ENCODE peak calls at places on chromosomes 5 and 9, in six cellular contexts. Y is heart right ventricle, U is adrenal gland, B is choroid plexus epithelial cell, O is stomach, G is coronary artery. E is an unnamed sample.

GRCh38 chr9:126506361-126507317 is 107.1 kb upstream of the LMX1B start:
- DNase-seq in Y (no peak), U (no peak), B (no peak), O (no peak), G (no peak), E (no peak)

GRCh38 chr5:97750576-97750975 is 567.5 kb upstream of the RIOK2 start:
- DNase-seq in Y (no peak), U (no peak), B (peak; percentile 36), O (no peak), G (no peak), E (no peak)

GRCh38 chr5:54766748-54767147 is 218.6 kb downstream of the ESM1 start:
- DNase-seq in Y (no peak), U (no peak), B (no peak), O (no peak), G (no peak), E (no peak)

GRCh38 chr5:142881727-142882126 is 111.5 kb downstream of the ARHGAP26 start:
- DNase-seq in Y (no peak), U (no peak), B (no peak), O (no peak), G (peak; percentile 71), E (no peak)

GRCh38 chr9:100933656-100934055 is 94.9 kb upstream of the PLPPR1 start:
- DNase-seq in Y (no peak), U (no peak), B (peak; percentile 5), O (no peak), G (no peak), E (no peak)

GRCh38 chr5:982377-983237 is 26.0 kb upstream of the NKD2 start:
- DNase-seq in Y (peak; percentile 3), U (no peak), B (no peak), O (no peak), G (no peak), E (no peak)

GRCh38 chr5:54580997-54581741 is 63.6 kb downstream of the SNX18 start:
- DNase-seq in Y (no peak), U (no peak), B (no peak), O (no peak), G (no peak), E (no peak)

GRCh38 chr9:132744881-132745761 is 74.9 kb downstream of the GTF3C4 start:
- DNase-seq in Y (no peak), U (no peak), B (no peak), O (no peak), G (peak; percentile 57), E (no peak)

GRCh38 chr5:112757468-112758208 is 20.0 kb downstream of the APC start:
- DNase-seq in Y (no peak), U (no peak), B (peak; percentile 82), O (no peak), G (no peak), E (no peak)

GRCh38 chr5:24735284-24735683 is 90.5 kb upstream of the CDH10 start:
- DNase-seq in Y (no peak), U (no peak), B (no peak), O (no peak), G (no peak), E (no peak)

GRCh38 chr9:104958756-104959155 is 30.8 kb upstream of the ABCA1 start:
- DNase-seq in Y (no peak), U (no peak), B (peak; percentile 55), O (no peak), G (no peak), E (no peak)

GRCh38 chr5:174448041-174448440 is 276.3 kb upstream of the MSX2 start:
- DNase-seq in Y (no peak), U (no peak), B (no peak), O (no peak), G (no peak), E (no peak)

GRCh38 chr5:116455061-116455460 is 119.6 kb downstream of the SEMA6A start:
- DNase-seq in Y (no peak), U (no peak), B (peak; percentile 39), O (no peak), G (no peak), E (no peak)

GRCh38 chr5:756865-757345 is 27.6 kb downstream of the ZDHHC11B start:
- DNase-seq in Y (peak; percentile 82), U (no peak), B (no peak), O (peak; percentile 64), G (peak; percentile 78), E (peak; percentile 87)

GRCh38 chr5:124906339-124907097 is 160.1 kb upstream of the ZNF608 start:
- DNase-seq in Y (peak; percentile 88), U (peak; percentile 75), B (peak; percentile 85), O (peak; percentile 62), G (peak; percentile 75), E (peak; percentile 86)

GRCh38 chr5:124905756-124906155 is 159.3 kb upstream of the ZNF608 start:
- DNase-seq in Y (no peak), U (no peak), B (no peak), O (no peak), G (no peak), E (no peak)

GRCh38 chr5:124901081-124901480 is 154.6 kb upstream of the ZNF608 start:
- DNase-seq in Y (no peak), U (no peak), B (no peak), O (no peak), G (no peak), E (no peak)

GRCh38 chr5:124905256-124905655 is 158.8 kb upstream of the ZNF608 start:
- DNase-seq in Y (no peak), U (no peak), B (no peak), O (no peak), G (no peak), E (no peak)

DNA sequence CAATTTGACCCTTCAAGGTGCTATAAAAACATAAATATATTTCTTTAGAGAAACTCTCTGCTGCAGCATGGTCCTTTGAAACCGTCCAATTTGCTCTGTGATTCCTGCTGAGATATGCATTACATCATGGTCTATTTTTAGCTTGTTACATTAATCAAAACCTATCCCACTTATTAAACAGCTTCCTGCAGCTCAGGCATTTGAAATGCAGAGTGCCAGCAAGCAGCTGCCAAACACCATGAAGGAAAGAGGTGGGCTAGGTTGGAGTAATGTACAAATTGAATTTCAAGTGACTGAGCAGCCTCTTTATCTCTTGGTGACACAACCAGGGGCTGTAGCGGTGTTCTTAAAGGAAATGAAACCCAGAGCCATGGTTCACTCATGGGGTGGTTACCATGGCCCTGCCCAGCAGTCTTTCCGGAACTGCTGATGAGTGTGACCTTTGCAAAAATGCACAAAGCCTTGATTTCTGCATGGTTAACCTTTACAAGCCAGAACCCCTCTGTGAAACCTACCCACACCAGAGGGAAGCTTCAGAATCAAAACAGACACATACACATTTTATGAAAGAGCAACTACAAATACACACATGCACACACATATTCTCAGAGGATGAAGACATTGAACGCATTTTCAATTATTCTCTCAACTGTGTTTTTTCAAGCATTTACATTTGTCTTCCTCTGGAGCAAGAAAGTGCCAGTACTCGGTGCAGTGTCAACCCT is 155.8 kb upstream of the ZNF608 start:
- DNase-seq in Y (no peak), U (peak; percentile 43), B (peak; percentile 78), O (no peak), G (no peak), E (no peak)
- H3K4me3 ChIP-seq in Y (no peak overlapping the region), U (no peak overlapping the region), B (no peak overlapping the region), O (no peak overlapping the region), G (no peak overlapping the region), E (no peak overlapping the region)

GRCh38 chr9:36913393-36914211 is 120.5 kb downstream of the PAX5 start:
- DNase-seq in Y (no peak), U (no peak), B (no peak), O (no peak), G (no peak), E (no peak)

GRCh38 chr9:36912620-36913019 is 121.4 kb downstream of the PAX5 start:
- DNase-seq in Y (no peak), U (no peak), B (no peak), O (no peak), G (no peak), E (no peak)

GRCh38 chr9:36914212-36914577 is 119.9 kb downstream of the PAX5 start:
- DNase-seq in Y (no peak), U (no peak), B (no peak), O (no peak), G (no peak), E (no peak)

GRCh38 chr9:36911601-36912412 is 122.3 kb downstream of the PAX5 start:
- DNase-seq in Y (no peak), U (no peak), B (no peak), O (no peak), G (no peak), E (peak; percentile 77)

DNA sequence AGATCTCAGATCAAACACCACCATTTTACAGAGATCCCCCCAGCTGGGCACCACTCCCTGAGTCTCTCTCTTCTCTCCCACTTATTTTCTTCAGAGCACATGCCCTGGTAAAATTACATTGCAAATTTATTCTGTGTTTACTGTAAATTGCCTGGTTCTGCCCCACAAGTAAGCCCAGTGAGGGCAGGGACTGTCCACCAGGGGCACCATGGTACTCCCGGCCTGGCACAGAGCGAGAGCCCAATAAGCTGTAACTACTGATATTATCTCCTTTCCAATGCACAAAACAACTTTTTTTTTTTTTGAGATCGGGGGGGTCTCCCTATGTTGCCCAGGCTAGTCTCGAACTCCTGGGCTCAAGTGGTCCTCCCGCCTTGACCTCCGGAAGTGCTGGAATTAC is 123.0 kb downstream of the PAX5 start:
- DNase-seq in Y (no peak), U (no peak), B (no peak), O (no peak), G (no peak), E (no peak)
- TF ChIP-seq CTCF in Y (no peak), U (no peak), B (peak; percentile 6), O (no peak), G (no peak), E (no peak)

DNA sequence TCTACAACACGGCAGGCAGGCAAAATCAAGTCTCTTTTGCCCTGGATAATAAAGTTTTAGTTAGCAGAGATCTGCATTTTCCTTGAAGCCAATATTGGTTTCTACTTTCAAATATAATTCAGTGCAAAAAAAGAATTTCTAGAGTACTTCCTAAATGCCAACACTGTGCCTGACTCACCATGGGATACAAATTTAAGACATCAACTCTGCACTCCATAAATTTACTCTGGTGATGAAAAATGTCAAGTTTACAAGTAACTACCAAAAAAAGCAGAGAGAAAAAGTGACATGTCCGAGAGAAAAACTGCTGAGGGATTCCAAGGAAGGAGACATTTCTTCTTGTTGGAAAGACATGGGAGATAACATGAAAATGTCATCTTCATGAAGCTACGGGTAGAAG is 119.7 kb downstream of the RAPGEF6 start:
- DNase-seq in Y (no peak), U (no peak), B (no peak), O (no peak), G (no peak), E (no peak)
- H3K4me3 ChIP-seq in Y (no peak overlapping the region), U (no peak overlapping the region), B (no peak overlapping the region), O (no peak overlapping the region), G (no peak overlapping the region), E (no peak overlapping the region)

GRCh38 chr5:177089146-177089545 is 2.4 kb downstream of the FGFR4 start:
- DNase-seq in Y (no peak), U (no peak), B (peak; percentile 55), O (no peak), G (no peak), E (no peak)

GRCh38 chr5:177085985-177086917 is at the start of gene FGFR4:
- DNase-seq in Y (peak; percentile 36), U (peak; percentile 67), B (peak; percentile 67), O (peak; percentile 83), G (no peak), E (peak; percentile 43)

GRCh38 chr5:177089825-177090641 is 3.3 kb downstream of the FGFR4 start:
- DNase-seq in Y (no peak), U (no peak), B (peak; percentile 18), O (no peak), G (no peak), E (no peak)

GRCh38 chr5:177087707-177088005 is 941 bp downstream of the FGFR4 start:
- DNase-seq in Y (no peak), U (no peak), B (no peak), O (no peak), G (no peak), E (no peak)

GRCh38 chr5:177086918-177087706 is 397 bp downstream of the FGFR4 start:
- DNase-seq in Y (no peak), U (peak; percentile 41), B (no peak), O (peak; percentile 70), G (no peak), E (no peak)
- TF ChIP-seq CTCF in Y (peak; percentile 64), U (peak; percentile 61), B (peak; percentile 42), O (no peak), G (peak; percentile 38), E (no peak)

E was measured in lower leg skin.